ENCODE peak calls at places on chromosomes 6 and 20, in four cellular contexts. G, D, K and N are unnamed samples. For H3K27me3, the result is how much of the 10 kb centered on the place peaks cover.

GRCh38 chr6:40586369-40586768 is 795 bp downstream of the LRFN2 start:
- DNase-seq in G (no peak), D (no peak), K (no peak), N (no peak)

GRCh38 chr6:41598670-41599014 is 39.6 kb upstream of the MDFI start:
- DNase-seq in G (peak), D (no peak), K (no peak), N (no peak)

GRCh38 chr20:42125426-42125825 is 507.2 kb upstream of the CHD6 start:
- DNase-seq in G (no peak), D (no peak), K (no peak), N (no peak)

GRCh38 chr20:408843-409696 is 971 bp downstream of the RBCK1 start:
- DNase-seq in G (no peak), D (no peak), K (no peak), N (no peak)

GRCh38 chr6:135161411-135161810 is 19.7 kb upstream of the MYB start:
- DNase-seq in G (no peak), D (no peak), K (no peak), N (no peak)

GRCh38 chr20:50186987-50187402 is 3.6 kb upstream of the CEBPB start:
- DNase-seq in G (no peak), D (no peak), K (no peak), N (no peak)

GRCh38 chr6:41164551-41164950 is 1.6 kb upstream of the TREM2 start:
- DNase-seq in G (no peak), D (no peak), K (no peak), N (no peak)

GRCh38 chr6:38806833-38807232 is 91.7 kb downstream of the DNAH8 start:
- DNase-seq in G (no peak), D (no peak), K (no peak), N (no peak)

GRCh38 chr6:103122766-103123601 is 1729.5 kb downstream of the GRIK2 start:
- DNase-seq in G (no peak), D (peak), K (no peak), N (no peak)

GRCh38 chr6:7728855-7729590 is 3.1 kb downstream of the BMP6 start:
- DNase-seq in G (no peak), D (peak), K (no peak), N (no peak)

GRCh38 chr6:125966569-125966968 is 10.0 kb downstream of the HINT3 start:
- DNase-seq in G (no peak), D (no peak), K (no peak), N (no peak)

GRCh38 chr6:18330548-18331066 is 56.5 kb upstream of the RNF144B start:
- DNase-seq in G (no peak), D (no peak), K (no peak), N (no peak)

GRCh38 chr6:23841116-23841515 is 284.9 kb upstream of the NRSN1 start:
- DNase-seq in G (no peak), D (no peak), K (no peak), N (no peak)

GRCh38 chr20:47667531-47668312 is 117.6 kb downstream of the SULF2 start:
- DNase-seq in G (no peak), D (no peak), K (no peak), N (no peak)

GRCh38 chr6:50815436-50816114 is 3.1 kb upstream of the TFAP2B start:
- DNase-seq in G (no peak), D (peak), K (no peak), N (no peak)

GRCh38 chr6:132401120-132401940 is at the start of gene MOXD1:
- DNase-seq in G (peak), D (peak), K (no peak), N (no peak)

GRCh38 chr6:162014069-162014811 is 713.3 kb downstream of the PRKN start:
- DNase-seq in G (no peak), D (no peak), K (no peak), N (no peak)

GRCh38 chr20:47748851-47749250 is 36.4 kb downstream of the SULF2 start:
- DNase-seq in G (no peak), D (no peak), K (no peak), N (no peak)

GRCh38 chr20:41334036-41334435 is 6.6 kb upstream of the LPIN3 start:
- DNase-seq in G (no peak), D (no peak), K (no peak), N (no peak)

GRCh38 chr6:149965191-149966020 is 1.7 kb downstream of the ULBP1 start:
- DNase-seq in G (no peak), D (no peak), K (no peak), N (no peak)

GRCh38 chr20:57671662-57672061 is 38.2 kb downstream of the PMEPA1 start:
- DNase-seq in G (no peak), D (no peak), K (no peak), N (no peak)
- TF ChIP-seq CTCF in G (no peak), D (peak), K (no peak), N (no peak)

GRCh38 chr6:154243793-154244768 is 112.5 kb downstream of the IPCEF1 start:
- DNase-seq in G (no peak), D (no peak), K (no peak), N (no peak)

GRCh38 chr6:154245542-154245941 is 111.1 kb downstream of the IPCEF1 start:
- DNase-seq in G (no peak), D (no peak), K (no peak), N (no peak)

GRCh38 chr6:154246723-154247118 is 109.9 kb downstream of the IPCEF1 start:
- DNase-seq in G (no peak), D (no peak), K (no peak), N (no peak)

GRCh38 chr6:154249499-154250298 is 106.9 kb downstream of the IPCEF1 start:
- DNase-seq in G (no peak), D (no peak), K (no peak), N (no peak)

GRCh38 chr6:154247119-154247814 is 109.3 kb downstream of the IPCEF1 start:
- DNase-seq in G (no peak), D (no peak), K (no peak), N (no peak)
- H3K27ac ChIP-seq in G (no peak), D (no peak), K (no peak), N (peak)

DNA sequence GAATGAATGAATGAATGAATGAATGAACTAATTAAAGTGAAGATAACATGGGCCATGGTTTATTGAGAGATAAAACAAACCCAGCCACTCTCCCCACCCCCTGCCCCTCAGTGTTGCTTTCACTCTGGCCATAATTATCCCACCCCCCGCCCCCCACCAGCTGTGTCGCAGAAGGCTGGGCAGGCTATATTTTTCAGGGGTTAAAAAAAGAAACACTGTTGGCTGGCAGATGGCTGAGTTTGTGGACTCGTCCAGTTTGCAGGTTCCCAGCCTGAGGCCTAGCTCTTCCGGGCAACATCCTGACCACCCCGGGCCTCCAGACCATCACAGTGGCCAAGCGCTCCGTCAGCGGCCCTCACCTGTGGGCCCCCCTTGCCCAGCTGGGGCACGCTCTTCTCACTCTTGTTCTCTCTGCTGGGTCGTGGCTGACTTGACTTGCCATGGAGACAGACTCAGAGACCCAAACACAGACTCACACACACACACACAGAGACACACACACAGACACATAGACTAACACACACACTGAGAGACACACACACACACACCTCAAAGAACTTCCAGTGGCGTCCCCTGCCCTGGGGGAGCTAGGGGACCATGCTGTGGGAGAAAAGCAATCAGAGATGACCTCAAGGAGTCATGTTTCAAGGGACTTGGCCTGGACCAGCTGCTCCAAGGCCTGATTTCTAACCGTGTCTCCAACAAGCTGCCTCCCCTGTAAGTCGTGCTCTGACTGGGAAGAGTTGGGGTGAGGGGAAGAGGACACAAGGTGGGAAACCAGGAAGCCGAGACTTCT is 2.2 kb upstream of the GRM4 start:
- DNase-seq in G (no peak), D (no peak), K (no peak), N (no peak)
- H3K27me3 ChIP-seq in G (under half), D (half or more), K (under half), N (half or more)

DNA sequence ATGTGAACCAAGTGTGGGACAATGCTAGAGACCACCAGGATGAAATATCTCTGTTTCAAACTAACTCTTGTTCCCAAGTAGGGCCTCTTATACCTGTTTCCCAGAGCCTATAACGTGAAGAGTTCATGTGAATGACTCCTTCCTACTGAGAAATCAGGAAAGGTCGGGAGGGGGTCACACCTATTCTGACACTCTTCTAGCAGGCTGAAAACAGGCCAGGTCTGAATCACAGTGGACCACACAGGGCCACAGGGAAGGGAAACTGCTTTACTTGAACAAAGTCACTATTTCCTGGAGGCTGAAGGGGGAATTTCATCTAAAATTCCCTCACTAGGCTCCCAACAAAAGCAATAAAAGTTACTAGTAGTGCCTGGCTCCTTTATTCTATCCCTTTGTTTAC is 88.4 kb upstream of the BMP2 start:
- DNase-seq in G (no peak), D (no peak), K (no peak), N (no peak)
- TF ChIP-seq CTCF in G (no peak), D (no peak), K (no peak), N (no peak)